ENCODE peak calls at places on chromosomes 12 and 14, in four cellular contexts. X is EH; E is stimulated activated CD8-positive, alpha-beta memory T cell treated with anti-CD3 and anti-CD28 coated beads, Interleukin-15, amount 100 ng/mL, for 24 hours; V is HEK293T. N is an unnamed sample.
A peak's percentile ranks its signal among the peaks of the same experiment; 100 is the strongest.

GRCh38 chr14:23356662-23357061 is 4.0 kb upstream of the SLC22A17 start:
- DNase-seq in E (no peak), V (no peak), X (no peak), N (no peak)

GRCh38 chr12:78977463-78977862 is 112.9 kb downstream of the SYT1 start:
- DNase-seq in E (no peak), X (no peak), V (no peak), N (no peak)

GRCh38 chr14:53041067-53041466 is 90.2 kb upstream of the FERMT2 start:
- DNase-seq in E (no peak), X (no peak), V (no peak), N (no peak)

GRCh38 chr14:85535316-85535715 is 5.4 kb downstream of the FLRT2 start:
- DNase-seq in V (no peak), X (no peak), E (no peak), N (no peak)

GRCh38 chr12:27277846-27278260 is 33.8 kb downstream of the STK38L start:
- DNase-seq in X (peak; percentile 93), E (no peak), V (peak; percentile 21), N (no peak)

GRCh38 chr14:59632381-59632780 is 55.8 kb upstream of the CCDC175 start:
- DNase-seq in E (no peak), X (peak; percentile 48), V (peak; percentile 63), N (no peak)

GRCh38 chr14:64940336-64940910 is 2.1 kb downstream of the GPX2 start:
- DNase-seq in V (no peak), E (no peak), X (no peak), N (no peak)

GRCh38 chr12:75751769-75752471 is 240.5 kb upstream of the KRR1 start:
- DNase-seq in X (peak; percentile 41), E (no peak), V (no peak), N (no peak)

GRCh38 chr12:63045020-63045860 is 105.8 kb downstream of the AVPR1A start:
- DNase-seq in X (peak; percentile 96), V (no peak), E (no peak), N (no peak)

GRCh38 chr14:65972346-65972745 is 513.8 kb upstream of the CCDC196 start:
- DNase-seq in V (no peak), X (peak; percentile 5), E (no peak), N (no peak)

GRCh38 chr12:79388006-79388405 is 302.8 kb downstream of the PAWR start:
- DNase-seq in X (no peak), V (no peak), E (no peak), N (no peak)

GRCh38 chr12:34394211-34395055 is 372.1 kb downstream of the ALG10 start:
- DNase-seq in X (no peak), V (no peak), E (no peak), N (peak; percentile 57)

GRCh38 chr14:60753264-60754126 is 18.9 kb downstream of the MNAT1 start:
- DNase-seq in X (no peak), V (no peak), E (no peak), N (no peak)

GRCh38 chr12:106251636-106252035 is 3.8 kb upstream of the CKAP4 start:
- DNase-seq in V (peak; percentile 33), X (peak; percentile 86), E (no peak), N (no peak)

GRCh38 chr14:71247106-71247505 is 339.8 kb downstream of the PCNX1 start:
- DNase-seq in V (no peak), X (peak; percentile 63), E (no peak), N (no peak)

GRCh38 chr12:121792607-121793500 is 634 bp downstream of the RHOF start:
- DNase-seq in E (no peak), X (no peak), V (no peak), N (no peak)

GRCh38 chr14:48805315-48805714 is 780.9 kb downstream of the RPS29 start:
- DNase-seq in V (peak; percentile 21), X (no peak), E (no peak), N (no peak)

GRCh38 chr14:77140937-77141591 is 527 bp downstream of the ZDHHC22 start:
- DNase-seq in X (peak; percentile 35), V (peak; percentile 81), E (no peak), N (no peak)

GRCh38 chr14:32426596-32427408 is 97.7 kb downstream of the AKAP6 start:
- DNase-seq in V (no peak), X (no peak), E (no peak), N (no peak)

GRCh38 chr14:92039073-92039719 is 663 bp downstream of the TRIP11 start:
- DNase-seq in E (no peak), V (peak; percentile 71), X (peak; percentile 77), N (no peak)

N was measured in sigmoid colon.